ENCODE peak calls at places on chromosomes 16 and 17, in six cellular contexts. Z, Y, R, T, K and E are unnamed samples.

GRCh38 chr17:40480501-40481003 is 20.9 kb downstream of the TNS4 start:
- DNase-seq in K (no peak), T (peak), R (peak), Y (peak), Z (peak), E (no peak)

GRCh38 chr17:17356149-17356930 is 53.2 kb downstream of the NT5M start:
- DNase-seq in K (peak), Z (peak), Y (peak), R (peak), T (peak), E (peak)

GRCh38 chr17:60817187-60817586 is 139.5 kb downstream of the BCAS3 start:
- DNase-seq in K (peak), Z (peak), T (no peak), Y (no peak), R (no peak), E (no peak)

GRCh38 chr17:72158895-72159885 is 38.4 kb downstream of the SOX9 start:
- DNase-seq in T (no peak), R (no peak), Y (no peak), Z (no peak), K (no peak), E (no peak)

GRCh38 chr16:77403732-77404131 is 31.1 kb downstream of the ADAMTS18 start:
- DNase-seq in T (no peak), R (no peak), Z (no peak), Y (no peak), K (no peak), E (no peak)

GRCh38 chr17:34556384-34556783 is 23.0 kb upstream of the TMEM132E start:
- DNase-seq in K (peak), Z (no peak), T (no peak), Y (no peak), R (no peak), E (no peak)

GRCh38 chr17:28950752-28951427 is 428 bp downstream of the PHF12 start:
- DNase-seq in Y (no peak), Z (no peak), T (no peak), K (peak), R (no peak), E (no peak)

GRCh38 chr17:4235372-4236279 is 28.2 kb downstream of the ANKFY1 start:
- DNase-seq in R (no peak), K (peak), Y (no peak), T (no peak), Z (no peak), E (no peak)

GRCh38 chr17:71055128-71055527 is 885.8 kb downstream of the KCNJ2 start:
- DNase-seq in Y (no peak), K (peak), R (no peak), Z (peak), T (no peak), E (no peak)

GRCh38 chr17:80287806-80288579 is 27.3 kb downstream of the RNF213 start:
- DNase-seq in Z (no peak), Y (no peak), K (no peak), R (no peak), T (no peak), E (no peak)

GRCh38 chr16:31082368-31083045 is 6.2 kb downstream of the PRSS53 start:
- DNase-seq in Z (no peak), R (no peak), K (no peak), T (no peak), Y (no peak), E (no peak)

GRCh38 chr16:65119905-65120341 is 1.9 kb downstream of the CDH11 start:
- DNase-seq in Y (no peak), R (no peak), Z (no peak), K (peak), T (no peak), E (no peak)

GRCh38 chr17:80871341-80871740 is 120.3 kb upstream of the CHMP6 start:
- DNase-seq in Z (no peak), Y (no peak), K (no peak), T (no peak), R (peak), E (no peak)

GRCh38 chr17:43936434-43936833 is 5.8 kb downstream of the PPY start:
- DNase-seq in Y (no peak), T (no peak), R (no peak), K (peak), Z (peak), E (no peak)

GRCh38 chr17:41013606-41014005 is 4.7 kb upstream of the KRTAP3-1 start:
- DNase-seq in Y (no peak), R (no peak), K (peak), Z (no peak), T (no peak), E (no peak)

GRCh38 chr16:67922740-67923139 is 8.9 kb downstream of the CTRL start:
- DNase-seq in R (no peak), Z (no peak), Y (no peak), K (no peak), T (no peak), E (no peak)

GRCh38 chr17:17236295-17237025 is 508 bp downstream of the FLCN start:
- DNase-seq in T (no peak), Y (no peak), Z (peak), K (peak), R (no peak), E (no peak)

GRCh38 chr17:80826346-80826954 is 165.2 kb upstream of the CHMP6 start:
- DNase-seq in T (no peak), R (no peak), Z (no peak), Y (no peak), K (no peak), E (no peak)

GRCh38 chr16:12276631-12277030 is 300.1 kb downstream of the SNX29 start:
- DNase-seq in Y (no peak), K (no peak), T (no peak), Z (no peak), R (no peak), E (no peak)

GRCh38 chr16:67841816-67842508 is at the start of gene THAP11:
- DNase-seq in Y (peak), Z (peak), K (peak), T (peak), R (peak), E (peak)

GRCh38 chr17:58703887-58704286 is 11.5 kb downstream of the RAD51C start:
- DNase-seq in K (no peak), Y (no peak), T (no peak), Z (no peak), R (no peak), E (no peak)

GRCh38 chr16:84569382-84569987 is 48.4 kb downstream of the COTL1 start:
- DNase-seq in Y (no peak), Z (no peak), R (no peak), K (no peak), T (no peak), E (no peak)

GRCh38 chr17:179066-179432 is 2.4 kb downstream of the DOC2B start:
- DNase-seq in K (no peak), Y (no peak), Z (no peak), R (no peak), T (no peak), E (no peak)

GRCh38 chr16:72203401-72203800 is 31.4 kb upstream of the PMFBP1 start:
- DNase-seq in R (peak), Y (peak), T (no peak), K (peak), Z (peak), E (no peak)

GRCh38 chr16:56450275-56450889 is 750 bp downstream of the NUDT21 start:
- DNase-seq in T (no peak), K (peak), R (peak), Y (no peak), Z (no peak), E (no peak)

GRCh38 chr16:57619133-57619605 is 9.3 kb upstream of the ADGRG1 start:
- DNase-seq in Z (no peak), T (no peak), K (no peak), Y (no peak), R (no peak), E (no peak)

GRCh38 chr17:40063034-40063765 is 435 bp downstream of the THRA start:
- DNase-seq in K (peak), Z (peak), T (no peak), R (peak), Y (no peak), E (no peak)

GRCh38 chr16:50539822-50540710 is 8.1 kb upstream of the NKD1 start:
- DNase-seq in T (no peak), Z (no peak), Y (no peak), R (no peak), K (no peak), E (no peak)